ENCODE peak calls at places on chromosomes 11 and 22, in six cellular contexts. Z is GM12865, F is progenitor cell of endocrine pancreas, U is GM23338, M is mucosa of descending colon, J is ascending aorta. I is an unnamed sample.

GRCh38 chr22:25159028-25159427 is 40.6 kb upstream of the CRYBB3 start:
- DNase-seq in M (no peak), Z (no peak), F (no peak), U (no peak), J (no peak), I (no peak)

GRCh38 chr11:134516529-134516928 is 104.5 kb upstream of the B3GAT1 start:
- DNase-seq in F (no peak), M (no peak), J (no peak), U (peak; percentile 31), Z (no peak), I (no peak)

GRCh38 chr22:47598864-47599263 is 836.4 kb downstream of the TBC1D22A start:
- DNase-seq in U (no peak), J (no peak), Z (no peak), M (no peak), F (no peak), I (no peak)

GRCh38 chr11:130831506-130832385 is 84.5 kb downstream of the SNX19 start:
- DNase-seq in Z (peak; percentile 84), U (peak; percentile 43), M (no peak), F (no peak), J (no peak), I (peak; percentile 3)

GRCh38 chr11:36540998-36541397 is 26.8 kb upstream of the RAG1 start:
- DNase-seq in J (no peak), F (no peak), Z (peak; percentile 77), U (peak; percentile 80), M (no peak), I (peak; percentile 58)

GRCh38 chr11:27294654-27295053 is 68.4 kb downstream of the CCDC34 start:
- DNase-seq in J (no peak), U (no peak), Z (no peak), M (no peak), F (no peak), I (no peak)

GRCh38 chr11:504053-504993 is 2.7 kb downstream of the RNH1 start:
- DNase-seq in Z (peak; percentile 58), J (no peak), M (peak; percentile 68), U (peak; percentile 57), F (no peak), I (peak; percentile 32)

GRCh38 chr11:94747136-94748110 is 20.7 kb upstream of the AMOTL1 start:
- DNase-seq in J (no peak), F (no peak), Z (no peak), U (no peak), M (no peak), I (no peak)

GRCh38 chr11:129090056-129090455 is 102.1 kb downstream of the ARHGAP32 start:
- DNase-seq in U (no peak), M (no peak), Z (no peak), F (no peak), J (no peak), I (no peak)

GRCh38 chr22:48306785-48307570 is 1520.7 kb downstream of the BRD1 start:
- DNase-seq in F (no peak), U (no peak), M (no peak), Z (no peak), J (no peak), I (no peak)

GRCh38 chr11:35045219-35045819 is 93.7 kb upstream of the CD44 start:
- DNase-seq in J (no peak), M (no peak), U (no peak), Z (peak; percentile 66), F (no peak), I (peak; percentile 78)

GRCh38 chr11:35034401-35034800 is 104.6 kb upstream of the CD44 start:
- DNase-seq in F (no peak), M (no peak), Z (no peak), U (no peak), J (no peak), I (no peak)

GRCh38 chr11:46520971-46521745 is 72.7 kb downstream of the AMBRA1 start:
- DNase-seq in M (no peak), U (peak; percentile 34), F (no peak), Z (no peak), J (no peak), I (no peak)

DNA sequence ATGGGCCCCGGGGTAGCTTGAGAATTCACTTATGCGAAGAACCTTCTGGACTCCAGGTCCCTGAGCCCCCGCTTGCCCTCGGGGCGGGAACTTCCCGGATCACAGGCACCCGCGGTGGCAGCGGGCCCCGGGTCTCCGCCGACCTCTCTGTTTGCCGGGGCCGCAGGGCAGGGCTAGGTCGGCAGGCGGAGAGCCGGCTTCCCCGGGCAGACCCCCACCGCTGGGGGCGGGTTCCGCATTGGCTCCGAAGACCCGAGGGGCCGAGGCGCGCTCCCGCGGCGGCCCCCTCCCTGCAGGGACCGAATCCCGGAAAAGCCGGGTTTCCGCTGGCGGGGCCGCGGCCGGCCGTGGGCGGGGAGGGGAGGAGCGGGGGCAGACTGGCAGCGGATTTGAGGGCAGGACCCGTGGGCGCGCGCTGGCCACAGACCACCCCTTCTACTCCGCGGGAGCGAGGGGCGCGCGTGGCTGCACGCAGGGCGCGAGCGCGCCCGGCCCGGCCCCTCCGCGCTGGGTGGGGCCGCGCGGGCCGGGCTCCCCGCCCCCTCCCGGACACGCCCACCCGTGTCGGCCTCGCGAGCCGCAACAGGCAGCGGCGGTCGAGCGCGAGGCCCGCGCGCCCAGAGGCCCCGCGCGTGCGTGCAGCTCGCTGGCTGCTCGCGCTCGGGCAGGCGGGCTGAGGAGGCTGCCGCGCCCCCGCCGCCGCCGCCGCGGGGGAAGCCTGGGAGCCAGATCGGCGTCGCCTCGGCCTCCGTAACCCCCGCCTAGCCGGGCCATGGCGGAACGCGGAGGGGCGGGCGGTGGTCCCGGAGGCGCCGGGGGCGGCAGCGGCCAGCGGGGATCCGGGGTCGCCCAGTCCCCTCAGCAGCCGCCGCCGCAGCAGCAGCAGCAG is at the start of gene PACS1:
- DNase-seq in U (peak; percentile 54), J (no peak), M (peak; percentile 92), F (peak; percentile 46), Z (peak; percentile 93), I (peak; percentile 80)
- TF ChIP-seq CTCF in U (no peak), J (no peak), M (no peak), F (no peak), Z (no peak), I (no peak)

GRCh38 chr11:119134389-119134978 is 13.1 kb downstream of the HINFP start:
- DNase-seq in F (no peak), Z (no peak), M (no peak), U (peak; percentile 71), J (no peak), I (no peak)
- TF ChIP-seq CTCF in F (peak; percentile 53), Z (peak; percentile 54), M (peak; percentile 18), U (peak; percentile 62), J (peak; percentile 23), I (peak; percentile 25)

DNA sequence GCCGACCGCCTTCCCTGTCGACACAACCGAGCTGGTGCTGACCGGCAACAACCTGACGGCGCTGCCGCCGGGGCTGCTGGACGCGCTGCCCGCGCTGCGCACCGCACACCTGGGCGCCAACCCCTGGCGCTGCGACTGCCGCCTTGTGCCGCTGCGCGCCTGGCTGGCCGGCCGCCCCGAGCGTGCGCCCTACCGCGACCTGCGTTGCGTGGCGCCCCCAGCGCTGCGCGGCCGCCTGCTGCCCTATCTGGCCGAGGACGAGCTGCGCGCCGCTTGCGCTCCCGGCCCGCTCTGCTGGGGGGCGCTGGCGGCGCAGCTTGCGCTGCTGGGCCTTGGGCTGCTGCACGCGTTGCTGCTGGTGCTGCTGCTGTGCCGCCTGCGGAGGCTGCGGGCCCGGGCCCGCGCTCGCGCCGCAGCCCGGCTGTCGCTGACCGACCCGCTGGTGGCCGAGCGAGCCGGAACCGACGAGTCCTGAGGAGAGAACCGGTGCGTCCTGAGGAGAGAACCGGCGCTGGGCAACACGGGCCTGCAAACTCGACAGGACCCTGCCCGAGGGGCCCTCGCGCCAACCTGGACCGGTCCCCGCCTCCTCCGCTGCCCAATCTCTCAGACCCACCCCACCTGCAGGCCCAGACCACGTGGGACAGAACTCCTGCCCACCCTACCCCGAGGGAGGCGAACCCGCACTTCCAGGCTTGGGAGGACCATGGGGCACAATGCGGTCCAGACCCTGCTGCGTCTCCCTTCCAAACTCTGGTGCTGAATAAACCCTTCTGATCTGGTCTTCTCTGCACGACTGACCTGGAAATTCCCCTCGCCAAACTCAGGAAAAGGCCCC is 870 bp downstream of the GP1BB start:
- DNase-seq in M (no peak), Z (peak; percentile 37), U (peak; percentile 82), F (peak; percentile 52), J (no peak), I (peak; percentile 53)
- TF ChIP-seq CTCF in M (no peak), Z (peak; percentile 22), U (peak; percentile 66), F (peak; percentile 48), J (no peak), I (peak; percentile 67)

GRCh38 chr22:26259510-26259909 is 90.2 kb downstream of the SEZ6L start:
- DNase-seq in Z (peak; percentile 32), J (no peak), F (peak; percentile 55), M (no peak), U (peak; percentile 89), I (peak; percentile 48)
- TF ChIP-seq CTCF in Z (no peak), J (no peak), F (no peak), M (no peak), U (peak; percentile 40), I (no peak)

GRCh38 chr11:82315093-82315492 is 418.6 kb downstream of the FAM181B start:
- DNase-seq in M (no peak), J (no peak), U (peak; percentile 81), F (peak; percentile 22), Z (peak; percentile 42), I (peak; percentile 19)
- TF ChIP-seq CTCF in M (no peak), J (no peak), U (peak; percentile 85), F (peak; percentile 81), Z (peak; percentile 58), I (no peak)

DNA sequence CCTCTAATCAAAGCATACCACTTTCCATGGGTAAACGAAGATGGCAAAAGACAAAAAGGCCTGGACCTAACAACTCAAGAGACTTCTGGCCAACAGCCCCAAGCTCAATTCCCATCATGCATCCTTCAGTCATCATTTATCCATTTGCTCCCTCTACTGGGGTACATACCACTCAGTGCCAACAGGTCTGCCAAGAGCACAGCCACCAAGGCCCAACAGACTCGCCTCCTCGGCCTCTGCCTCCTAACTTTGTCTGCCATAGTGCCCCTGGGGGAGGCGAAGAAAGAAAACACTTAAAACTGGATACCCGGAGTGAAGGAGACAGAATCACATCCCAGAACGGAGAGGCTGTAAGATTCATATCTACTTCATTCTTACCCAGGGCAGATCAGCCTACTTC is 1.1 kb downstream of the HYOU1 start:
- DNase-seq in Z (peak; percentile 50), M (no peak), F (no peak), U (peak; percentile 22), J (no peak), I (peak; percentile 30)
- TF ChIP-seq CTCF in Z (no peak), M (no peak), F (no peak), U (no peak), J (no peak), I (peak; percentile 33)

GRCh38 chr22:36497910-36498669 is 8.8 kb downstream of the FOXRED2 start:
- DNase-seq in J (no peak), U (peak; percentile 15), M (peak; percentile 29), Z (no peak), F (no peak), I (no peak)
- TF ChIP-seq CTCF in J (no peak), U (peak; percentile 5), M (no peak), Z (no peak), F (no peak), I (no peak)

I was measured in activated CD8-positive, alpha-beta T cell treated with anti-CD3 and anti-CD28 coated beads for 36 hours.